ENCODE peak calls at places on chromosomes 5 and 9, in five cellular contexts. S, Z, G, J and M are unnamed samples.

GRCh38 chr5:115702025-115702424 is 76.2 kb upstream of the TMED7 start:
- DNase-seq in S (no peak), Z (no peak), G (no peak), J (no peak), M (no peak)

GRCh38 chr9:124800306-124801259 is 23.6 kb downstream of the OLFML2A start:
- DNase-seq in S (no peak), Z (no peak), G (peak), J (peak), M (no peak)

GRCh38 chr5:68325065-68325580 is 109.6 kb downstream of the PIK3R1 start:
- DNase-seq in S (no peak), Z (no peak), G (no peak), J (no peak), M (no peak)

GRCh38 chr9:13264788-13265187 is 14.7 kb downstream of the MPDZ start:
- DNase-seq in S (no peak), Z (no peak), G (no peak), J (no peak), M (no peak)

GRCh38 chr5:92394935-92395334 is 1011.8 kb upstream of the ARRDC3 start:
- DNase-seq in S (no peak), Z (no peak), G (no peak), J (no peak), M (no peak)

GRCh38 chr5:78979899-78980298 is 5.2 kb downstream of the ARSB start:
- DNase-seq in S (no peak), Z (no peak), G (no peak), J (no peak), M (no peak)

GRCh38 chr5:72291601-72292000 is 28.4 kb downstream of the MRPS27 start:
- DNase-seq in S (no peak), Z (no peak), G (no peak), J (no peak), M (no peak)

GRCh38 chr9:128159073-128159783 is 837 bp upstream of the BBLN start:
- DNase-seq in S (no peak), Z (no peak), G (no peak), J (no peak), M (no peak)

GRCh38 chr9:69502671-69503301 is 169.4 kb downstream of the APBA1 start:
- DNase-seq in S (no peak), Z (no peak), G (no peak), J (no peak), M (no peak)

GRCh38 chr5:141211-141610 is 49.2 kb downstream of the PLEKHG4B start:
- DNase-seq in S (no peak), Z (no peak), G (no peak), J (no peak), M (no peak)

GRCh38 chr9:109027176-109027575 is 13.9 kb upstream of the CTNNAL1 start:
- DNase-seq in S (no peak), Z (no peak), G (no peak), J (no peak), M (no peak)

GRCh38 chr5:14870347-14871083 is 1.1 kb downstream of the ANKH start:
- DNase-seq in S (no peak), Z (no peak), G (peak), J (peak), M (peak)

GRCh38 chr9:132078369-132079356 is 1.0 kb downstream of the MED27 start:
- DNase-seq in S (peak), Z (peak), G (no peak), J (no peak), M (peak)

GRCh38 chr5:132385321-132386105 is 16.0 kb downstream of the SLC22A5 start:
- DNase-seq in S (no peak), Z (peak), G (no peak), J (no peak), M (peak)

GRCh38 chr9:14318934-14319513 is 5.1 kb upstream of the NFIB start:
- DNase-seq in S (no peak), Z (no peak), G (no peak), J (no peak), M (no peak)

GRCh38 chr5:24142346-24142745 is 502.4 kb downstream of the CDH10 start:
- DNase-seq in S (no peak), Z (no peak), G (no peak), J (no peak), M (no peak)

GRCh38 chr9:121989010-121989409 is 104.1 kb downstream of the TTLL11 start:
- DNase-seq in S (no peak), Z (peak), G (peak), J (no peak), M (no peak)

GRCh38 chr9:111798786-111799185 is 4.0 kb upstream of the SHOC1 start:
- DNase-seq in S (no peak), Z (no peak), G (no peak), J (no peak), M (no peak)

GRCh38 chr5:73974871-73975351 is 348.9 kb downstream of the ARHGEF28 start:
- DNase-seq in S (no peak), Z (no peak), G (no peak), J (no peak), M (no peak)

GRCh38 chr5:96648598-96648997 is 13.6 kb upstream of the CAST start:
- DNase-seq in S (no peak), Z (no peak), G (peak), J (no peak), M (no peak)

GRCh38 chr5:143248822-143249579 is 154.5 kb downstream of the NR3C1 start:
- DNase-seq in S (no peak), Z (no peak), G (peak), J (no peak), M (no peak)

GRCh38 chr5:156824800-156825199 is 25.3 kb upstream of the PPP1R2B start:
- DNase-seq in S (no peak), Z (peak), G (no peak), J (no peak), M (no peak)

GRCh38 chr5:145946112-145946861 is 9.9 kb downstream of the SH3RF2 start:
- DNase-seq in S (no peak), Z (peak), G (peak), J (peak), M (peak)

GRCh38 chr9:97987490-97987889 is 4.3 kb downstream of the ANP32B start:
- DNase-seq in S (no peak), Z (no peak), G (no peak), J (no peak), M (no peak)

GRCh38 chr5:178590141-178590923 is at the start of gene COL23A1:
- DNase-seq in S (peak), Z (peak), G (peak), J (peak), M (peak)

GRCh38 chr5:151298063-151298462 is 5.5 kb downstream of the SLC36A3 start:
- DNase-seq in S (no peak), Z (peak), G (peak), J (no peak), M (no peak)

GRCh38 chr5:59587489-59588337 is 305.8 kb downstream of the PDE4D start:
- DNase-seq in S (peak), Z (peak), G (peak), J (peak), M (peak)
- H3K4me3 ChIP-seq in S (no peak), Z (no peak), G (peak), J (peak), M (peak)

GRCh38 chr5:170584003-170584402 is 80.2 kb downstream of the KCNIP1 start:
- DNase-seq in S (no peak), Z (no peak), G (no peak), J (no peak), M (no peak)

GRCh38 chr5:170582931-170583330 is 79.1 kb downstream of the KCNIP1 start:
- DNase-seq in S (no peak), Z (no peak), G (no peak), J (no peak), M (no peak)

GRCh38 chr5:170576602-170577584 is 73.1 kb downstream of the KCNIP1 start:
- DNase-seq in S (peak), Z (no peak), G (no peak), J (no peak), M (no peak)

GRCh38 chr5:170581211-170581610 is 77.4 kb downstream of the KCNIP1 start:
- DNase-seq in S (no peak), Z (no peak), G (no peak), J (no peak), M (no peak)

GRCh38 chr5:170579623-170580022 is 75.8 kb downstream of the KCNIP1 start:
- DNase-seq in S (peak), Z (peak), G (no peak), J (no peak), M (no peak)
- H3K4me3 ChIP-seq in S (no peak), Z (no peak), G (no peak), J (no peak), M (no peak)

GRCh38 chr9:129671519-129671918 is 6.1 kb downstream of the PRRX2 start:
- DNase-seq in S (no peak), Z (no peak), G (no peak), J (no peak), M (no peak)

GRCh38 chr9:129667850-129668249 is 2.4 kb downstream of the PRRX2 start:
- DNase-seq in S (no peak), Z (no peak), G (no peak), J (no peak), M (no peak)

GRCh38 chr9:129671065-129671464 is 5.6 kb downstream of the PRRX2 start:
- DNase-seq in S (no peak), Z (no peak), G (no peak), J (no peak), M (no peak)

GRCh38 chr9:129669141-129669718 is 3.8 kb downstream of the PRRX2 start:
- DNase-seq in S (no peak), Z (no peak), G (no peak), J (no peak), M (no peak)

GRCh38 chr9:129669946-129670345 is 4.5 kb downstream of the PRRX2 start:
- DNase-seq in S (no peak), Z (no peak), G (no peak), J (no peak), M (no peak)
- H3K4me3 ChIP-seq in S (no peak), Z (no peak), G (no peak), J (no peak), M (no peak)

DNA sequence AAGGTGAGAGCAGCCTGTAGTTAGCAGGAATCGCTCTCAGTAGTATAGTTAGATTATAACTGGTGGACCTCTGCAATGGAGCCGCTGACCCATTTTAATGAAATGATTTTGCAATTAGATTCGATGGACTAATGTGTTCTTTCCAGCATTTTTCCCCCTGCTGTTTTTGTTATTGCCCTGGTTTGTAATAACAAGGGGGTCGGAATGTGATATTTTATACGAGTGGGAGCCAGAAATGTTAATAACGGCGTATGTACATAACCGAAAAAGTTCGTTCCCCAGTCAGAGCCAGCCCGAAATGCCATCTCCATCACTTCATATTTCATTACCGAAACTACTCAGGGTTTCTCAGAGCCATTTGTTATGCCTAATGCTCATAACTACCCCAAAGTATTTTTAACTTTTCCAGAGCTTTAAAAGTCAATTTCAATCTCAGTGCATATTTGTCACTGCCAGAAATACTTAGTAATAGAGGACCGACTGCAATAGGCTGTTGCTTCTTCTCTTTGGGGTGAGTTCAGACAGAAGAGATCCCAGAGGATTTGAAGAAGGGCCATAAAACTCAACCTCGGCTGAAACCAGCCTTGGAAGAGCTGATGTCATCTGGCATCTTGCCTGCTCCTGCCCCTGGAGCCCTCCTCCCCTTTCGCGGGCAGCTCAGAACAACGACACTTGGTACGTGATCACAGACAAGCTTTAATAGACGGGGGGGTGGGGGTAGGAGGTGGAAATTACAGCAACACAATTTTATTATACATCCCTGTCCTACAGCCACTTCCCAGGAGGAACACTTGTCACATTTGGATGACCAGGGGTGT is 186.3 kb upstream of the PANK3 start:
- DNase-seq in S (peak), Z (no peak), G (no peak), J (peak), M (peak)
- H3K4me3 ChIP-seq in S (no peak), Z (no peak), G (no peak), J (no peak), M (no peak)

DNA sequence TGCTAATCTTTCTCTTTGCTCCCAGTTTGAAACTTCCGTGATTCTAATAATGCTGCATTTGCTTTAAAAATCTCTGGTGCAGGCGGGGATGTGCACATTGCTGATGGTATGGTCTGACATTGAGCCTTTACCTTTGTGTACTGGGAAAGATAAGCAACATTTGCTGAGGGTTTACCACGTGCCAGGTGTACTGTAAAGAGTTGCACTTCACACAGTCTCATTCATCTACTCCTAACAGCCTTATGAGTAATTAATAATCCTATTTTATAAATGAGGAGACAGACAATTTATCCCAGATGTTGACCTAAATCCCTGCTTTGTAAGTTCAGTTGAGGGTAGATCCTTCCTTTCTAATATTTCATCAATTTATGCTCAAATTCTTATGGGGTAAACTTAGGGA is 726 bp upstream of the ADGRV1 start:
- DNase-seq in S (no peak), Z (no peak), G (no peak), J (no peak), M (no peak)
- H3K4me3 ChIP-seq in S (peak), Z (peak), G (peak), J (peak), M (peak)

DNA sequence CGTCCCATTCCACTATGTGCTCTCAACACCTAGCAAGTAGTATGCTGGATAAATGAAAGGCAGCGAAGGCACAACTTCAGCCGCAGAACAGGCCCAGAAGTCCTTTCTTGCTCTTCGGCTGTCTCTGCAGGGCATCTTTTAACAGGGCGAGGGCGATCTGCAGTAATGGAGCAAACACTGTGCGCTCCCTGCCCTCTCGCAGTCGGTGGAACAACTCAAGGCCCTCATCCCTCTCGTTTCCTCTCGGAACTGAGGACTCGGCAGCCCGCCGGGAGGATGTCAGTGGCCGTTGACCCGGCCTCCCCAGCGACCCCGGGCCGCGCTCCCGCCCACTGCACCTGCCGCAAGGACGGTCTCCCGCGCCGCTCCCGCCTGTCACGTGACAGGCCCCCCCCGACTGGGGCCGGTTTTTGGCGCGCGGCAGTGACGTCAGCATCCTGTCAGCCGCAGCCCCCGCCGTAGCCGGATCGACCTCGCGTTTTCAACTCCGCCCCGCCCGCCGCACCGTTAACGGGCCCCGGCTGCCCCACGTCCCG is 1.1 kb downstream of the ZNF367 start:
- DNase-seq in S (peak), Z (peak), G (peak), J (peak), M (peak)
- H3K4me3 ChIP-seq in S (peak), Z (peak), G (peak), J (peak), M (peak)